ENCODE peak calls at places on chromosomes 2 and 18, in nine cellular contexts. Y is left ventricle myocardium inferior; T is heart right ventricle; A is AG04450; I is body of pancreas; Z is stomach; M is colonic mucosa; K is pancreas; Q is CD4-positive, CD25-positive, alpha-beta regulatory T cell. P is an unnamed sample. For H3K9me3, the result is how much of the 10 kb centered on the place peaks cover.

GRCh38 chr2:48940606-48941005 is 185.1 kb upstream of the LHCGR start:
- DNase-seq in Y (no peak), T (no peak), A (no peak), I (no peak), Z (no peak), M (no peak), K (no peak), Q (no peak), P (no peak)

GRCh38 chr2:217901826-217902225 is 101.0 kb downstream of the TNS1 start:
- DNase-seq in Y (peak), T (no peak), A (peak), I (no peak), Z (no peak), M (no peak), K (no peak), Q (no peak), P (no peak)

GRCh38 chr2:75765798-75766197 is 55.1 kb upstream of the GCFC2 start:
- DNase-seq in Y (no peak), T (no peak), A (no peak), I (no peak), Z (no peak), M (no peak), K (no peak), Q (no peak), P (no peak)

GRCh38 chr2:72821118-72821517 is 4.7 kb downstream of the EXOC6B start:
- DNase-seq in Y (no peak), T (no peak), A (no peak), I (no peak), Z (no peak), M (no peak), K (no peak), Q (no peak), P (no peak)

GRCh38 chr2:217064234-217065103 is 204.6 kb upstream of the TNP1 start:
- DNase-seq in Y (peak), T (peak), A (no peak), I (no peak), Z (no peak), M (no peak), K (no peak), Q (no peak), P (no peak)

GRCh38 chr2:241036397-241036963 is 38.1 kb downstream of the SNED1 start:
- DNase-seq in Y (no peak), T (no peak), A (no peak), I (peak), Z (peak), M (peak), K (peak), Q (peak), P (peak)

GRCh38 chr2:104177179-104177578 is 676.7 kb upstream of the POU3F3 start:
- DNase-seq in Y (no peak), T (no peak), A (no peak), I (no peak), Z (no peak), M (no peak), K (no peak), Q (no peak), P (no peak)

GRCh38 chr2:167962436-167963226 is 284.8 kb downstream of the STK39 start:
- DNase-seq in Y (no peak), T (no peak), A (no peak), I (no peak), Z (no peak), M (no peak), K (no peak), Q (no peak), P (no peak)

GRCh38 chr2:222424729-222425671 is 657 bp downstream of the SGPP2 start:
- DNase-seq in Y (peak), T (no peak), A (no peak), I (peak), Z (peak), M (peak), K (peak), Q (peak), P (peak)

GRCh38 chr2:213089438-213089837 is 62.0 kb downstream of the IKZF2 start:
- DNase-seq in Y (no peak), T (no peak), A (no peak), I (no peak), Z (no peak), M (no peak), K (no peak), Q (no peak), P (no peak)

GRCh38 chr18:38688402-38688801 is 1122.8 kb upstream of the CELF4 start:
- DNase-seq in Y (no peak), T (no peak), A (no peak), I (no peak), Z (no peak), M (no peak), K (no peak), Q (no peak), P (no peak)

GRCh38 chr2:37324536-37324785 is 172 bp downstream of the PRKD3 start:
- DNase-seq in Y (peak), T (peak), A (no peak), I (peak), Z (no peak), M (no peak), K (peak), Q (no peak), P (no peak)

GRCh38 chr2:165794520-165794882 is 454 bp upstream of the GALNT3 start:
- DNase-seq in Y (peak), T (peak), A (no peak), I (peak), Z (peak), M (peak), K (no peak), Q (peak), P (peak)

GRCh38 chr2:60867848-60868247 is 13.5 kb upstream of the REL start:
- DNase-seq in Y (no peak), T (peak), A (no peak), I (no peak), Z (no peak), M (no peak), K (no peak), Q (peak), P (no peak)

GRCh38 chr2:84083984-84084383 is 375.1 kb downstream of the SUCLG1 start:
- DNase-seq in Y (no peak), T (no peak), A (no peak), I (no peak), Z (no peak), M (no peak), K (no peak), Q (no peak), P (no peak)

GRCh38 chr2:42975358-42975717 is 183.0 kb upstream of the HAAO start:
- DNase-seq in Y (no peak), T (no peak), A (no peak), I (no peak), Z (no peak), M (no peak), K (no peak), Q (no peak), P (no peak)
- H3K9me3 ChIP-seq in Y (under half), T (under half), A (under half), I (under half), Z (under half), M (under half), K (under half), Q (under half), P (under half)

GRCh38 chr2:51379997-51380396 is 348.1 kb upstream of the NRXN1 start:
- DNase-seq in Y (no peak), T (no peak), A (no peak), I (no peak), Z (no peak), M (no peak), K (no peak), Q (no peak), P (no peak)
- H3K9me3 ChIP-seq in Y (under half), T (under half), A (under half), I (under half), Z (under half), M (under half), K (under half), Q (under half), P (under half)

GRCh38 chr2:160825433-160825832 is 331.8 kb upstream of the RBMS1 start:
- DNase-seq in Y (no peak), T (no peak), A (no peak), I (no peak), Z (no peak), M (no peak), K (no peak), Q (no peak), P (no peak)
- H3K9me3 ChIP-seq in Y (half or more), T (under half), A (under half), I (under half), Z (under half), M (under half), K (under half), Q (under half), P (under half)

GRCh38 chr2:105894327-105894944 is 149.7 kb downstream of the NCK2 start:
- DNase-seq in Y (no peak), T (no peak), A (no peak), I (no peak), Z (no peak), M (no peak), K (no peak), Q (no peak), P (no peak)
- H3K9me3 ChIP-seq in Y (under half), T (under half), A (under half), I (under half), Z (under half), M (under half), K (under half), Q (under half), P (under half)

GRCh38 chr18:35836932-35837331 is 135.5 kb upstream of the RMP24 start:
- DNase-seq in Y (no peak), T (no peak), A (no peak), I (no peak), Z (no peak), M (no peak), K (no peak), Q (no peak), P (no peak)
- H3K9me3 ChIP-seq in Y (under half), T (under half), A (under half), I (under half), Z (under half), M (under half), K (under half), Q (under half), P (under half)

GRCh38 chr2:102147935-102148334 is 5.4 kb downstream of the IL1R1 start:
- DNase-seq in Y (no peak), T (no peak), A (no peak), I (no peak), Z (no peak), M (no peak), K (no peak), Q (no peak), P (no peak)

GRCh38 chr2:102149243-102149642 is 6.7 kb downstream of the IL1R1 start:
- DNase-seq in Y (no peak), T (no peak), A (no peak), I (no peak), Z (no peak), M (no peak), K (no peak), Q (no peak), P (no peak)

GRCh38 chr2:102154364-102154763 is 11.8 kb downstream of the IL1R1 start:
- DNase-seq in Y (no peak), T (no peak), A (no peak), I (no peak), Z (no peak), M (no peak), K (no peak), Q (no peak), P (no peak)

GRCh38 chr2:102145939-102146338 is 3.4 kb downstream of the IL1R1 start:
- DNase-seq in Y (no peak), T (no peak), A (no peak), I (no peak), Z (no peak), M (no peak), K (no peak), Q (no peak), P (no peak)

DNA sequence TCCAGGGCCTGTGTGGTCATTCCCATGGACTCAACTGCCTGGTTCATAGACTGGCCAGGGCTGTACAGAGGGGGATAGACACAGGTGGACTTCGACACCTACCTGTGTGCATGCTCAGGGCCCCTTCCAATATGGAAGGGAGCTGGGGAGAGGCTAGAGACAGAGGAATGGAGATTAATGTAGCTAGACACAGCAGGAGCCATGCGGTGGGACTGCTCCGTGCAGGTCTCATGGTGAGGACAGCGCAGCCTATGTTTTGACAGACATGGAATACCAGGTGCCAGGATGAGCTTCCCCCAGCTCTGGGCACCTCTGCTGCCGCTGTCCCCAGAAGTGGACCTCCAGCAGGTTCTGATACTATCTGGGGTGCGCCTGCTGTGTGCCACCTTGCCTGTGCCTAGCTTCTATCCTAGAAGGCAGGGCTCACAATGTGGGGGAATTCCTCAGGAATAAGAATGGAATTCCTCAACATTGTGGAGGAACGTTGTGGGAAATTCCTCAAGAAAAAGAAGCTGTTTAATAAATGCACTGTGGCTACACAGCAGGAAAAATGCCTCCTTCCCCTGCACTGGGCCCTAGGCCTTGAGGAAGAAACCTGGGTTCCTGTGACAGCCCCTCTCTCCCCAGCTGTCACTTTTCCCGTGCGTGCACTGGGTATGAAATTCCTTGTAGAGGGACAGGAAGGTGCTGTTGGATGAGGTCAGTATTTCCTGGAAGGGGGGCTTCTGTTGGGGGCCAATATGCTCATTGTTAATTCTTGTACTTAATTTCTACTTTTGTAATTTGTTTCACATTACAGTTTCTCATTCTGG is 7.3 kb downstream of the IL1R1 start:
- DNase-seq in Y (no peak), T (no peak), A (no peak), I (no peak), Z (no peak), M (no peak), K (no peak), Q (no peak), P (no peak)
- H3K9me3 ChIP-seq in Y (under half), T (under half), A (half or more), I (under half), Z (under half), M (under half), K (under half), Q (under half), P (under half)

GRCh38 chr2:196653843-196654242 is 14.3 kb downstream of the CCDC150 start:
- DNase-seq in Y (no peak), T (no peak), A (no peak), I (no peak), Z (no peak), M (no peak), K (no peak), Q (no peak), P (no peak)
- H3K9me3 ChIP-seq in Y (half or more), T (under half), A (under half), I (under half), Z (under half), M (under half), K (under half), Q (under half), P (under half)

DNA sequence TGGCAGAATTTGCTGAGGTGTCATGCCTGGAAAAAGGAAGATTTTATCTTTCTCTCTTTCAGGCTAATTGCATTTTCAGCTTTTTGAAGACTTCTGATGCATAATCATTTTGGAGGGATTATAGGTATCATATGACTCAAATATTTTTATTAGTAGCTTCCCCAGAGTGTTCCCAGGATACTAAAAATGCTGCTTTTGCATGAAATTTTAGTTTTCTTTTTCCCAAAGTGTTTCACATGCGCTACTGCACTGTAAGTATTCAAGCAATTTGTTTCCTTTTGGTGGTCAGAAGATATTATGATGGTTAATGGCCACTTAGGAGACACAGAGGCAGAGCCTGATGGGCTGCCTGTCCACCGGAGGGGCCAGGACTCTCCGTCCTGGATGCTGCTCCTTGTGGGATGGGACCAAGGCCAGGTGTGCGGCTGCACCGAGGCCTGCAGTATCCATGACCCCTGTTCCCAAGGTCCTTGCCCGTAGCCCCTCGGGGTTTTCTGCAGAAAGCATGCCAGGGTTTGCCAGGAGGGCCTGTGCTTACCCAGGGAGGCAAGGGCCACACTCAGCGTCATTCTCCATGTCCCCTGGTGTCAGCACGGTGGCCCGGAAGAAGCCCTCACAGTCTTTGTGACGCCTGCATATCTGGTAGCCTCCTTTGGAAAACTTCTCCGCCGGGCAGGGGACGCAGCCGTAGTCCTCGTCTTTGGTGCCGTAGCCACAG is 60.2 kb downstream of the EDAR start:
- DNase-seq in Y (no peak), T (no peak), A (no peak), I (no peak), Z (no peak), M (no peak), K (no peak), Q (no peak), P (no peak)
- H3K9me3 ChIP-seq in Y (under half), T (under half), A (under half), I (under half), Z (under half), M (under half), K (under half), Q (under half), P (under half)

DNA sequence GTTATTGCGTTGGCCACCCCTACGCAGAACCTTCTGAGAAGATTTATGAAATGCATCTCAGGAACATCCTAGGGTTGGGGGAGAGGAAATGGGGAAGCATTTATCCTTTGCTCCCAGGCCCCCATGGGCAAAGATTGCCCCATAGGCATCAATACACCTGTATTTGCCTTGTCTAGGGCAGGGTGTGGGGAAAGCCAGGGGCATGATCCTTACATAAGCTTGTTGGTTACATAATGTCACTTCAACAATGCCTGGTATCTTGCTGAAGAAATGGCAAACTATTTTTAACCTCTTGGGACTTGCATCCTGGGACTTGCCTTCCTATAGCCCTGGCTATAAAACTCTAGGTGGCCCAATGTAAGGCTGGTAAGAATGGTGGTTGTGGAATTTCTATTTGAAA is 53.9 kb upstream of the SPRED2 start:
- DNase-seq in Y (no peak), T (no peak), A (no peak), I (no peak), Z (no peak), M (no peak), K (no peak), Q (no peak), P (no peak)
- H3K9me3 ChIP-seq in Y (under half), T (under half), A (under half), I (under half), Z (under half), M (under half), K (under half), Q (under half), P (under half)

GRCh38 chr18:51123046-51123395 is 74.5 kb downstream of the MEX3C start:
- DNase-seq in Y (no peak), T (no peak), A (no peak), I (no peak), Z (no peak), M (no peak), K (no peak), Q (no peak), P (no peak)

GRCh38 chr18:51121597-51121857 is 76.0 kb downstream of the MEX3C start:
- DNase-seq in Y (no peak), T (no peak), A (no peak), I (no peak), Z (no peak), M (no peak), K (no peak), Q (no peak), P (no peak)

GRCh38 chr18:51123481-51123880 is 74.0 kb downstream of the MEX3C start:
- DNase-seq in Y (no peak), T (no peak), A (no peak), I (no peak), Z (no peak), M (no peak), K (no peak), Q (no peak), P (no peak)

GRCh38 chr18:51120809-51121596 is 76.5 kb downstream of the MEX3C start:
- DNase-seq in Y (no peak), T (no peak), A (no peak), I (no peak), Z (no peak), M (no peak), K (no peak), Q (no peak), P (no peak)

DNA sequence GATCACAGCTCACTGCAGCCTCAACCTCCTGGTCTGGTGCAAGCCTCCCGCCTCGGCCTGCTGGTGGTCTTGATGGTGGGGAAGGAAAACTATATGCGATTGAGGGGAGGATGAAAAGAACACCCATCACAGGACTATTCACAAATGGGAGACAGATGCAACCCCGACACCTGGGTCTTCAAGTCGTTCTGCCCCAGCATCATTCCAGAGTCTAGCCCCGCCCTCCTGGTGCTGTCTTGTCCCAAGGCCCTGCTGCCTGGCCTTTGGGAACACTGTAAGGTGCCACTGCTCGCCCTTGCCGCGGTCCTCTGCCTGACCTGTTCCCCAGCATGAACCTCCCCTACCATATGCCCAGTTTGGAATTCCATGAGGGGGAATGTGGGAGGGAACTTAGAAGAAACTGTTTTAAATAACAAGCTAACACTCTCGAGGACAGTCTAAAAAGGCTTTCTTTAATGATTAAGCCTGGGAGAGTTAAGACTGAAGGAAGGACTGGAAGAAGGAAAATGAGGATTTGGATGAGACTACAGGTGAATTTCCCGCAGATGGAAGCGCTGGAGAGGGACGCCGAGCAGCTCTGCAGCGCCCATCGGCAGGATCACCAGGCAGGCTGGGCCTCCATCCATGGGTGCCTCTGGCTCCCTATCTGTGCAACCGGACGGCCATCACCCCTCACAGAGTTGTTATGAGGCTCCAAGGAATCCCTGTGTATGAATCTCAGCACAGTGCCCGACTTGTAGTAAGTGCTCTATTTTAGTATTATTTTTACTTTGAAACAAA is 75.0 kb downstream of the MEX3C start:
- DNase-seq in Y (no peak), T (no peak), A (no peak), I (no peak), Z (no peak), M (no peak), K (no peak), Q (no peak), P (no peak)
- H3K9me3 ChIP-seq in Y (under half), T (under half), A (under half), I (under half), Z (under half), M (under half), K (under half), Q (under half), P (under half)